ENCODE peak calls at places on chromosome 3, in seven cellular contexts. I is T-helper 1 cell; A is activated naive CD8-positive, alpha-beta T cell treated with anti-CD3 and anti-CD28 coated beads, Interleukin-2, amount 50 U/mL, for 24 hours; G is amniotic stem cell; B is colonic mucosa; N is retina; O is COR-L47. J is an unnamed sample.

GRCh38 chr3:101156787-101157345 is 163.5 kb downstream of the IMPG2 start:
- DNase-seq in I (no peak), A (no peak), G (no peak), B (no peak), N (no peak), O (no peak), J (no peak)

GRCh38 chr3:186099178-186099577 is 9.7 kb downstream of the ETV5 start:
- DNase-seq in I (no peak), A (no peak), G (peak), B (no peak), N (peak), O (no peak), J (no peak)

GRCh38 chr3:10185804-10186762 is 21.4 kb downstream of the IRAK2 start:
- DNase-seq in I (no peak), A (no peak), G (no peak), B (no peak), N (no peak), O (no peak), J (no peak)

GRCh38 chr3:15405448-15406050 is 21.8 kb downstream of the METTL6 start:
- DNase-seq in I (peak), A (no peak), G (peak), B (no peak), N (peak), O (no peak), J (no peak)

GRCh38 chr3:119346076-119346496 is 51.9 kb downstream of the ARHGAP31 start:
- DNase-seq in I (no peak), A (no peak), G (no peak), B (no peak), N (peak), O (no peak), J (no peak)

GRCh38 chr3:99780749-99781148 is 36.9 kb upstream of the CMSS1 start:
- DNase-seq in I (no peak), A (no peak), G (no peak), B (no peak), N (no peak), O (no peak), J (no peak)

GRCh38 chr3:48394391-48394790 is 22.4 kb downstream of the FBXW12 start:
- DNase-seq in I (no peak), A (no peak), G (no peak), B (no peak), N (no peak), O (no peak), J (no peak)

GRCh38 chr3:46017720-46018119 is 9.6 kb downstream of the XCR1 start:
- DNase-seq in I (no peak), A (no peak), G (no peak), B (no peak), N (no peak), O (no peak), J (no peak)

GRCh38 chr3:81936817-81937216 is 175.4 kb upstream of the GBE1 start:
- DNase-seq in I (no peak), A (no peak), G (no peak), B (no peak), N (no peak), O (no peak), J (no peak)

GRCh38 chr3:39383913-39384664 is 919 bp downstream of the SLC25A38 start:
- DNase-seq in I (peak), A (peak), G (no peak), B (peak), N (peak), O (no peak), J (peak)

GRCh38 chr3:169748670-169749069 is 16.2 kb downstream of the TERC start:
- DNase-seq in I (no peak), A (no peak), G (no peak), B (no peak), N (no peak), O (no peak), J (no peak)

GRCh38 chr3:149936812-149937230 is 33.9 kb downstream of the PFN2 start:
- DNase-seq in I (peak), A (peak), G (no peak), B (peak), N (no peak), O (peak), J (peak)

GRCh38 chr3:55012091-55012490 is 84.2 kb upstream of the LRTM1 start:
- DNase-seq in I (no peak), A (no peak), G (no peak), B (no peak), N (no peak), O (no peak), J (no peak)

GRCh38 chr3:162353414-162353813 is 856.8 kb downstream of the OTOL1 start:
- DNase-seq in I (no peak), A (no peak), G (no peak), B (no peak), N (no peak), O (no peak), J (no peak)

GRCh38 chr3:187922704-187923393 is 177.6 kb upstream of the BCL6 start:
- DNase-seq in I (no peak), A (peak), G (no peak), B (no peak), N (no peak), O (no peak), J (no peak)

GRCh38 chr3:82561759-82562158 is 800.3 kb upstream of the GBE1 start:
- DNase-seq in I (no peak), A (no peak), G (no peak), B (no peak), N (no peak), O (no peak), J (no peak)

GRCh38 chr3:49098429-49098828 is 4.6 kb upstream of the QRICH1 start:
- DNase-seq in I (no peak), A (no peak), G (no peak), B (no peak), N (no peak), O (no peak), J (no peak)

GRCh38 chr3:27673701-27674100 is 48.4 kb downstream of the EOMES start:
- DNase-seq in I (no peak), A (no peak), G (no peak), B (no peak), N (no peak), O (no peak), J (no peak)

GRCh38 chr3:186360779-186361178 is 1.3 kb downstream of the DGKG start:
- DNase-seq in I (no peak), A (no peak), G (no peak), B (no peak), N (peak), O (no peak), J (no peak)

GRCh38 chr3:152230367-152230766 is 38.4 kb upstream of the MBNL1 start:
- DNase-seq in I (no peak), A (no peak), G (no peak), B (no peak), N (no peak), O (no peak), J (no peak)

GRCh38 chr3:174202146-174202545 is 657.0 kb upstream of the NAALADL2 start:
- DNase-seq in I (no peak), A (no peak), G (no peak), B (no peak), N (peak), O (peak), J (no peak)

GRCh38 chr3:112136046-112136445 is 3.0 kb upstream of the GCSAM start:
- DNase-seq in I (no peak), A (no peak), G (no peak), B (no peak), N (no peak), O (no peak), J (no peak)

GRCh38 chr3:171066216-171066615 is 39.7 kb upstream of the SLC2A2 start:
- DNase-seq in I (no peak), A (no peak), G (no peak), B (no peak), N (no peak), O (no peak), J (no peak)

GRCh38 chr3:31581660-31582059 is 48.9 kb downstream of the STT3B start:
- DNase-seq in I (no peak), A (no peak), G (no peak), B (no peak), N (no peak), O (no peak), J (no peak)

GRCh38 chr3:47017504-47018268 is 38.2 kb downstream of the NBEAL2 start:
- DNase-seq in I (no peak), A (no peak), G (no peak), B (no peak), N (no peak), O (no peak), J (no peak)